ENCODE peak calls at places on chromosome 11, in ten cellular contexts. T is CD8-positive, alpha-beta T cell; R is esophagus squamous epithelium; L is aorta; O is pancreas; P is psoas muscle; I is thoracic aorta; V is naive thymus-derived CD4-positive, alpha-beta T cell; G is CD8-positive, alpha-beta memory T cell; X is A549. B is an unnamed sample.

GRCh38 chr11:17873571-17873970 is 139.0 kb downstream of the KCNC1 start:
- DNase-seq in T (no peak), R (no peak), L (no peak), O (no peak), P (no peak), I (no peak), V (no peak), G (no peak), X (no peak), B (no peak)

GRCh38 chr11:97702948-97703347 is 1313.1 kb downstream of the JRKL start:
- DNase-seq in T (no peak), R (no peak), L (no peak), O (no peak), P (no peak), I (no peak), V (no peak), G (no peak), X (no peak), B (no peak)

GRCh38 chr11:100878474-100878873 is 191.4 kb downstream of the ARHGAP42 start:
- DNase-seq in T (no peak), R (no peak), L (no peak), O (no peak), P (no peak), I (no peak), V (no peak), G (no peak), X (no peak), B (no peak)

GRCh38 chr11:92845390-92846185 is 123.9 kb upstream of the MTNR1B start:
- DNase-seq in T (no peak), R (no peak), L (no peak), O (no peak), P (no peak), I (no peak), V (no peak), G (no peak), X (no peak), B (no peak)

GRCh38 chr11:27532652-27533325 is 26.2 kb upstream of the LIN7C start:
- DNase-seq in T (no peak), R (no peak), L (no peak), O (no peak), P (no peak), I (no peak), V (no peak), G (no peak), X (no peak), B (no peak)

GRCh38 chr11:132028380-132029240 is 658.2 kb downstream of the NTM start:
- DNase-seq in T (no peak), R (no peak), L (no peak), O (no peak), P (peak), I (no peak), V (no peak), G (no peak), X (peak), B (no peak)

GRCh38 chr11:71189768-71190315 is 62.5 kb downstream of the SHANK2 start:
- DNase-seq in T (no peak), R (no peak), L (peak), O (no peak), P (no peak), I (no peak), V (no peak), G (no peak), X (no peak), B (no peak)

GRCh38 chr11:61377461-61378160 is 14.8 kb upstream of the TMEM216 start:
- DNase-seq in T (no peak), R (no peak), L (no peak), O (no peak), P (no peak), I (no peak), V (no peak), G (no peak), X (no peak), B (no peak)

GRCh38 chr11:251550-251949 is 14.8 kb downstream of the PSMD13 start:
- DNase-seq in T (no peak), R (no peak), L (no peak), O (no peak), P (no peak), I (no peak), V (no peak), G (no peak), X (peak), B (no peak)

GRCh38 chr11:79264284-79264683 is 176.5 kb downstream of the TENM4 start:
- DNase-seq in T (no peak), R (no peak), L (no peak), O (no peak), P (no peak), I (no peak), V (no peak), G (no peak), X (no peak), B (no peak)

GRCh38 chr11:66958232-66958955 is at the start of gene PC:
- DNase-seq in T (peak), R (peak), L (peak), O (peak), P (peak), I (peak), V (peak), G (peak), X (peak), B (peak)
- H3K27ac ChIP-seq in T (peak), R (peak), L (no peak), O (peak), P (peak), I (peak), V (peak), G (peak), X (peak), B (peak)

GRCh38 chr11:68416070-68416578 is 44.4 kb upstream of the PPP6R3 start:
- DNase-seq in T (no peak), R (no peak), L (no peak), O (no peak), P (no peak), I (no peak), V (no peak), G (no peak), X (no peak), B (no peak)
- H3K4me3 ChIP-seq in T (no peak), R (no peak), L (no peak), O (no peak), P (no peak), I (no peak), V (no peak), G (no peak), X (no peak), B (no peak)

GRCh38 chr11:85665756-85666155 is 827 bp upstream of the CREBZF start:
- DNase-seq in T (no peak), R (no peak), L (no peak), O (no peak), P (no peak), I (no peak), V (no peak), G (no peak), X (no peak), B (no peak)
- H3K27ac ChIP-seq in T (peak), R (no peak), L (no peak), O (peak), P (peak), I (peak), V (peak), G (peak), X (peak), B (peak)

DNA sequence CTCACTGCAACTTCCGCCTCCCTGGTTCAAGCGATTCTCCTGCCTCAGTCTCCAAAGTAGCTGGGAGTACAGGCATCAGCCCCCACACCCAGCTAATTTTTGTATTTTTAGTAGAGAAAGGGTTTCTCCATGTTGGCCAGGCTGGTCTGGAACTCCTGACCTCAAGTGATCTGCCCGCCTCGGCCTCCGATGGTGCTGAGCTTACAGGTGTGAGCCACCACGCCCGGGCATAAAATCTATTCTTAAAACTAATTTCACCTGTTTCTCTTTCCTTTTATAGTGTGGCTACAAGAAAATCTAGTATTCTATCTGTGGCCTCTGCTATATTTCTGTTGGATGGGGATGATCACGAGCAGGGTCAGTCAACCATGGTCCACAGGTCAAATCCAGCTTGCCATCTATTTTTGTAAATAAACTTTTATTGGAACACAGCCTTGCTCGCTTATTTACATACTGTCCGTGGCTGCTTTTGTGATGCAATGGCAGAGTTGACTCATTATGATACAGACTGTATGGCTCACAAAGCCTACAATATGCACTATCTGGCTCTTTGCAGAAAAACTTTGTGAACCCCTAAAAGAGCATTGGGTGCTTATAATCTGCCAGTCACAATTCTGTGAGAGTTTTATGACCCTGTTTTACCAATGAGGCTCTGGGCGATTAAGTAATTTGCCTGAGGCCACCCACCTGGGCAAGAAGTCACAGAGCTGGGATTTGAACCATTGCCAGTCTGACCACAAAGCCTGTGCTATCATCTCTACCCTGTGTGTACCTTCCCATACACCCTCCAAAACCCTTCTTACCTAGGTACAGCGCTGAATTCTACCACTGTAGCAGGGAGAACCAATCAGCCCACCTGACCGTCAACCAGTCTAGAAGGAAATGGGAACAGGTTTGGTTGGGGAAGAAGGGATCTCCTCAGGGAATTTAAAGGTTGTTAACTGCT is 28.3 kb downstream of the SLC1A2 start:
- DNase-seq in T (no peak), R (no peak), L (no peak), O (no peak), P (no peak), I (no peak), V (no peak), G (no peak), X (peak), B (no peak)
- H3K4me3 ChIP-seq in T (no peak), R (no peak), L (no peak), O (no peak), P (no peak), I (no peak), V (no peak), G (no peak), X (no peak), B (no peak)

DNA sequence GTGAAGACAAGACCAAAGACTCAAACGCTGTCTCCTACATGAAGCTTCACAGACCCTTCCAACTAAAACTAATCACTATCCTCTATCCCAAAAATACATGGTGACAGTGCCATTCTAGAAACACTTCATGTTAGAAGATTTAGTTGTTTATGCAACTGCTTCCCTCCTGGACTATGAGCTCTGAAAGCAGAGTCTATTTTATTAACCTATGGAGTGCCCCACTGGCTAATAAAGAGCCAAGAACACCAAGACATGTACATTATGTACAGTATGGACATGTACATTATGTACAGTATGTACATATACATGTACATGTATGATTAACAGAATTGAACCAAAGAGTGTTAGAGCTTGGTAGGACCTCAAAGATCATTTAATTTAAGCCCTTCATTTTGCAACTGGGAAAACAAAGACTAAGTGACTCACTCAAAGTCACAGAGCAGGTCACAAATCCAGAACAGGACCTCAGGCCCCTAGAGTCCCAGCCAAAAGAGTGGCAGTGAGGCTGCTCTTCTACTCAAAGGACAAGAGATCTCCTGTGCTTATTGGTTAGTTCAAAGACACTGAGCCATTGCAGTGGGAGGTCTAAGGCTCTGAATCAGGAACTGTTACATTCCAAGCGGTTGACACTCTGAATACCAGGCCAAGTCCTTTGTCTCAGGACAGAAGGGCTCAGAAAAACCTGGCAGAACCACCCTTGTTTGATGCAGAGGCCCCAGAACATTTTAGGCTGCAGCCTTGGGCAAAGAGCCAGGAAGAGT is 103.9 kb downstream of the FAM168A start:
- DNase-seq in T (no peak), R (no peak), L (no peak), O (no peak), P (no peak), I (no peak), V (no peak), G (no peak), X (peak), B (no peak)
- H3K27ac ChIP-seq in T (no peak), R (no peak), L (no peak), O (no peak), P (no peak), I (peak), V (no peak), G (no peak), X (no peak), B (no peak)

DNA sequence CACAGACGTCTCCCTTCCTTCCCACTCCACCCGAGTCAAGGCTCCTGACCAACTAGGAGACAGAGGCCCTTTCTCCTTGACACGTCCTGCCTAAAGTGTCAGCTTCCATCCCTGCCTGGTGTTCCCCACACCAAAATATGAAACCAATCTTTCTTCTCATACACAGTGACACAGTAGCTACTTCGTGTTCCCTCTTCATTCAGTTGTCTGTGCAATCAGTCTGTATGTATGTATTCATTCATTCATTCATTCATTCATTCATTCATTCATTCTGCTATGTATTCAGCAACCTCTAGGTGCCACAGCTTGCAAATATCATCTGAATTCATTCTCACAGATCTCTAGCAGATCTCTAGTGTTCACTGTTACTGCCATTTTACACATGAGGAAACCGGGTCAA is 275.4 kb downstream of the ST3GAL4 start:
- DNase-seq in T (no peak), R (no peak), L (no peak), O (no peak), P (no peak), I (no peak), V (no peak), G (no peak), X (no peak), B (no peak)
- H3K4me3 ChIP-seq in T (no peak), R (no peak), L (no peak), O (no peak), P (no peak), I (no peak), V (no peak), G (no peak), X (no peak), B (no peak)

B was measured in tibial nerve.